ENCODE peak calls at places on chromosomes 11 and 22, in five cellular contexts. Z is heart right ventricle, Y is IMR-90, C is right cardiac atrium, J is PC-9. X is an unnamed sample.
A peak's percentile ranks its signal among the peaks of the same experiment; 100 is the strongest.

GRCh38 chr11:132866783-132867545 is 665.3 kb downstream of the OPCML start:
- DNase-seq in Z (no peak), Y (peak; percentile 37), C (no peak), J (no peak), X (no peak)

GRCh38 chr11:112613051-112613972 is 347.9 kb upstream of the NCAM1 start:
- DNase-seq in Z (no peak), Y (peak; percentile 34), C (no peak), J (peak; percentile 86), X (peak; percentile 92)

GRCh38 chr11:18650859-18651557 is 16.9 kb upstream of the SPTY2D1 start:
- DNase-seq in Z (no peak), Y (peak; percentile 69), C (peak; percentile 57), J (peak; percentile 59), X (peak; percentile 39)

GRCh38 chr11:2834893-2835767 is 50.4 kb downstream of the CDKN1C start:
- DNase-seq in Z (no peak), Y (peak; percentile 54), C (peak; percentile 41), J (no peak), X (no peak)

GRCh38 chr11:123483058-123483457 is 53.0 kb downstream of the GRAMD1B start:
- DNase-seq in Z (no peak), Y (peak; percentile 70), C (no peak), J (peak; percentile 65), X (no peak)

GRCh38 chr11:39651857-39652461 is 1807.5 kb downstream of the LRRC4C start:
- DNase-seq in Z (no peak), Y (no peak), C (no peak), J (no peak), X (no peak)

GRCh38 chr11:46348566-46348981 is 1.3 kb downstream of the DGKZ start:
- DNase-seq in Z (no peak), Y (no peak), C (no peak), J (no peak), X (peak; percentile 58)

GRCh38 chr11:9814108-9814507 is 150.2 kb downstream of the SWAP70 start:
- DNase-seq in Z (no peak), Y (no peak), C (no peak), J (no peak), X (no peak)

GRCh38 chr11:76073716-76074115 is 132.6 kb downstream of the WNT11 start:
- DNase-seq in Z (no peak), Y (peak; percentile 66), C (no peak), J (no peak), X (peak; percentile 5)

GRCh38 chr11:122202951-122203456 is 87.0 kb upstream of the BLID start:
- DNase-seq in Z (peak; percentile 76), Y (peak; percentile 71), C (peak; percentile 84), J (no peak), X (peak; percentile 78)

GRCh38 chr11:61667684-61668320 is 12.4 kb upstream of the DAGLA start:
- DNase-seq in Z (no peak), Y (no peak), C (no peak), J (peak; percentile 30), X (no peak)

GRCh38 chr11:31646206-31646605 is 136.6 kb downstream of the ELP4 start:
- DNase-seq in Z (no peak), Y (no peak), C (no peak), J (no peak), X (no peak)

GRCh38 chr11:113572349-113572748 is 97.2 kb upstream of the DRD2 start:
- DNase-seq in Z (no peak), Y (no peak), C (no peak), J (no peak), X (peak; percentile 29)

GRCh38 chr22:29870574-29870973 is 12.4 kb upstream of the MTMR3 start:
- DNase-seq in Z (no peak), Y (no peak), C (no peak), J (no peak), X (no peak)

GRCh38 chr11:63639195-63639832 is 25.1 kb upstream of the PLAAT3 start:
- DNase-seq in Z (no peak), Y (peak; percentile 27), C (peak; percentile 71), J (no peak), X (no peak)

GRCh38 chr11:21446939-21447590 is 745.8 kb upstream of the ANO5 start:
- DNase-seq in Z (no peak), Y (no peak), C (no peak), J (no peak), X (no peak)

GRCh38 chr22:40753114-40753513 is 66.0 kb downstream of the SLC25A17 start:
- DNase-seq in Z (no peak), Y (no peak), C (no peak), J (no peak), X (no peak)

GRCh38 chr11:94028436-94028835 is 7.3 kb downstream of the HEPHL1 start:
- DNase-seq in Z (no peak), Y (peak; percentile 81), C (no peak), J (peak; percentile 98), X (no peak)

GRCh38 chr11:114301927-114302326 is 5.7 kb downstream of the NNMT start:
- DNase-seq in Z (no peak), Y (no peak), C (no peak), J (no peak), X (no peak)

GRCh38 chr22:41910599-41911291 is 4.1 kb downstream of the SHISA8 start:
- DNase-seq in Z (peak; percentile 63), Y (no peak), C (peak; percentile 84), J (no peak), X (peak; percentile 98)

GRCh38 chr22:41911292-41911611 is 3.6 kb downstream of the SHISA8 start:
- DNase-seq in Z (no peak), Y (no peak), C (peak; percentile 45), J (no peak), X (peak; percentile 93)

GRCh38 chr22:41908409-41909289 is 6.2 kb downstream of the SHISA8 start:
- DNase-seq in Z (no peak), Y (no peak), C (peak; percentile 67), J (peak; percentile 55), X (peak; percentile 87)

GRCh38 chr22:41909290-41910049 is 5.4 kb downstream of the SHISA8 start:
- DNase-seq in Z (no peak), Y (no peak), C (peak; percentile 56), J (no peak), X (peak; percentile 91)

DNA sequence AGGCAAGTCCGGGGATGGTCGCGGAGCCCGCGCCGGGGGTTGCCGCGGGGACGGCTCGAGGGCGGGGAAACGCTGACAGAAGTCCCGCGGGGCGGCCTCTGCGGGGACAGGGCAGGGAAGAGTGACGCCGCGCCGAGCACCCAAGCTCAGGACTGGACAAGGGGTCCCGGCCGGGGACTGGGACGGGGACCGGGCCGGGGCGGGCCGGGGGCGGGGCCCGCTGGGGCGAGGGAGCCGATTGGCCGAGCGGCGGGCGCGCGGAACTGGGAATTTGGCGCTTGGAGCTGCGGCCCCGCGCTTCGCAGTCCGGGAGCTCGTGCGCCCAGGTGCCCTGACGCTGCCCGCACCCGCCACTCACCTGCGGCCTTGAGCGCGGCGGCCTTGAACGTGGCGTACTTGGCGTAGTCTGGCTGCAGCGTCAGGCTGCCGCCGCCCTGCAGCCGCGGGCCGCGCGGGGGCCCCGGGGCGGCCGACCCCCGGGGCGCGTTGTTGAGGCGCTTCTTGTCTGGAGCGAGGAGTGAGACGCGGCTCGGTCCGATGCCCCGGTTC is 4.8 kb downstream of the SHISA8 start:
- DNase-seq in Z (peak; percentile 52), Y (no peak), C (peak; percentile 72), J (no peak), X (peak; percentile 95)
- H3K4me3 ChIP-seq in Z (peak overlapping the region; percentile 39), Y (peak overlapping the region; percentile 1), C (peak overlapping the region; percentile 30), J (no peak overlapping the region), X (peak overlapping the region; percentile 13)

DNA sequence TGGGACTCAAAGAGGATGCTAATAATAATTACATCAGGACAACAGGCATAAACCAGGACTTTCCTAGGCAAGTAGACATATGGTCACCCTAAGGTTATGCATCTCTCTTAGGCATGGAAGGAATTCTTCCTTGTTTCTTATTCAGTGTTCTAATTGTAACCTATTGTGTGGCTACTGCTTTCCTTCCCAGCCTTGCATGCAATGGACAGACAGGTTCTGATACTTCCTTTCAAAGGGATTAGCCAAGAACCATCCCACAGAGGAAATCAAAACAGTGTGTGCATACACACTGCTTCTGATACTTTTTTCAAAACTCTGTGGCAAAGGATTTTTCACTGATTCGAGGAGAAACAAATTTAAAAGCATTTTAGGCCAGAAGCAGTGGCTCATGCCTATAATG is 48.3 kb downstream of the RRAS2 start:
- DNase-seq in Z (no peak), Y (peak; percentile 49), C (no peak), J (no peak), X (no peak)
- H3K4me3 ChIP-seq in Z (no peak overlapping the region), Y (no peak overlapping the region), C (no peak overlapping the region), J (no peak overlapping the region), X (no peak overlapping the region)

GRCh38 chr11:72807789-72808188 is 6.4 kb upstream of the ATG16L2 start:
- DNase-seq in Z (no peak), Y (no peak), C (no peak), J (no peak), X (no peak)
- H3K4me3 ChIP-seq in Z (peak overlapping the region; percentile 5), Y (no peak overlapping the region), C (no peak overlapping the region), J (no peak overlapping the region), X (no peak overlapping the region)

GRCh38 chr11:64765291-64765803 is 5.6 kb upstream of the PYGM start:
- DNase-seq in Z (no peak), Y (no peak), C (peak; percentile 64), J (no peak), X (no peak)
- H3K4me3 ChIP-seq in Z (no peak overlapping the region), Y (no peak overlapping the region), C (no peak overlapping the region), J (no peak overlapping the region), X (no peak overlapping the region)

GRCh38 chr22:19766235-19766505 is 5.6 kb downstream of the TBX1 start:
- DNase-seq in Z (no peak), Y (no peak), C (peak; percentile 37), J (no peak), X (peak; percentile 87)

GRCh38 chr22:19763141-19764049 is 2.8 kb downstream of the TBX1 start:
- DNase-seq in Z (no peak), Y (no peak), C (peak; percentile 42), J (no peak), X (no peak)

GRCh38 chr22:19764050-19764593 is 3.5 kb downstream of the TBX1 start:
- DNase-seq in Z (no peak), Y (no peak), C (peak; percentile 49), J (no peak), X (no peak)

GRCh38 chr22:19765477-19766234 is 5.1 kb downstream of the TBX1 start:
- DNase-seq in Z (peak; percentile 37), Y (no peak), C (peak; percentile 63), J (no peak), X (no peak)

DNA sequence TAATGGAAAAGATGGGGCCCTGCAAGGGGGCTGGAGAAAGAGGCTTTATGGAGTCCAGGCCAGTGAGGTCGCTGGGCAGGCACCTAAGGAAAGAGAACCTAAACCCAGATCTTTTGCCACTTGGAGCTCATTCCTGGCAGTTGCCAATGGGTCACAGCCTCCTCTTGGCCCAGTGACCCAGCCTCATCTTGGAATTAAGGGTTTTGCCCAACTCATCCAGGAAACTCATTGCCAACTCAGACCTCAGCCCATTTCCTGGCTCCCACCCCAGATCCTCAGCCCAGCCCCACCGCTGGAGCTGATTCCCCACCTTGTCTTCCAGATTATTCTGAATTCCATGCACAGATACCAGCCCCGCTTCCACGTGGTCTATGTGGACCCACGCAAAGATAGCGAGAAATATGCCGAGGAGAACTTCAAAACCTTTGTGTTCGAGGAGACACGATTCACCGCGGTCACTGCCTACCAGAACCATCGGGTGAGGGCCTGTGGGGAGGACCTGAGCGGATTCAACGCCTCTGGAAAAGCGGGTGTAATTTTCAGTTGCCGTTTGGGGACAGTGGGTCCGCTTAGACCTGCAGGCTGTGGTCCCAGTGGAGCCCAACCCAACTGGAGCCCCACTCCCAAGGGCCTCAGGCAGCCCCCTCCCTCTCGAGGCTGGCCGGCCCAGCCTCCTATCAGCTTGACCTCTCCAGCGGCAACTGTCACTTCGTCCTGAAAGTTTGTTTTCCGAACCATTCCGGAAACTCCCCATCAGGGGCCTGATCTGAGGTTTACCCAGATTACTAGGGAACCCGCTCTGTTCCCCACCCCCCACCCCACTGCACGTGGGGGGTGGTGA is 4.3 kb downstream of the TBX1 start:
- DNase-seq in Z (no peak), Y (no peak), C (peak; percentile 27), J (no peak), X (no peak)
- H3K4me3 ChIP-seq in Z (no peak overlapping the region), Y (no peak overlapping the region), C (no peak overlapping the region), J (no peak overlapping the region), X (no peak overlapping the region)

GRCh38 chr11:38323961-38324761 is 1726.1 kb upstream of the RAG2 start:
- DNase-seq in Z (no peak), Y (no peak), C (no peak), J (no peak), X (no peak)
- H3K4me3 ChIP-seq in Z (no peak overlapping the region), Y (no peak overlapping the region), C (no peak overlapping the region), J (no peak overlapping the region), X (no peak overlapping the region)

X was measured in osteoblast.